ENCODE peak calls at places on chromosome 9, in six cellular contexts. One of them, this sample, is unnamed.

GRCh38 chr9:22446589-22446949 is at the start of gene DMRTA1:
- DNase-seq in lower lobe of right lung: peak
- DNase-seq in NCI-H2029 treated with DMSO at 0.1 percent for 48 hours: peak
- DNase-seq in ACHN: peak
- DNase-seq in dermis microvascular lymphatic vessel endothelial cell: no peak
- DNase-seq in NCI-H187: peak
- DNase-seq in this sample: peak

GRCh38 chr9:37034320-37034937 is 361 bp upstream of the PAX5 start:
- DNase-seq in lower lobe of right lung: no peak
- DNase-seq in NCI-H2029 treated with DMSO at 0.1 percent for 48 hours: no peak
- DNase-seq in ACHN: peak
- DNase-seq in dermis microvascular lymphatic vessel endothelial cell: no peak
- DNase-seq in NCI-H187: no peak
- DNase-seq in this sample: no peak

GRCh38 chr9:68678430-68678829 is 26.6 kb upstream of the PIP5K1B start:
- DNase-seq in lower lobe of right lung: no peak
- DNase-seq in NCI-H2029 treated with DMSO at 0.1 percent for 48 hours: no peak
- DNase-seq in ACHN: peak
- DNase-seq in dermis microvascular lymphatic vessel endothelial cell: no peak
- DNase-seq in NCI-H187: no peak
- DNase-seq in this sample: no peak

GRCh38 chr9:120616961-120617636 is 37.1 kb upstream of the CDK5RAP2 start:
- DNase-seq in lower lobe of right lung: no peak
- DNase-seq in NCI-H2029 treated with DMSO at 0.1 percent for 48 hours: no peak
- DNase-seq in ACHN: no peak
- DNase-seq in dermis microvascular lymphatic vessel endothelial cell: no peak
- DNase-seq in NCI-H187: no peak
- DNase-seq in this sample: no peak

GRCh38 chr9:27303219-27303618 is 6.3 kb upstream of the EQTN start:
- DNase-seq in lower lobe of right lung: no peak
- DNase-seq in NCI-H2029 treated with DMSO at 0.1 percent for 48 hours: no peak
- DNase-seq in ACHN: no peak
- DNase-seq in dermis microvascular lymphatic vessel endothelial cell: no peak
- DNase-seq in NCI-H187: no peak
- DNase-seq in this sample: no peak

GRCh38 chr9:94826044-94826443 is 99.5 kb downstream of the AOPEP start:
- DNase-seq in lower lobe of right lung: no peak
- DNase-seq in NCI-H2029 treated with DMSO at 0.1 percent for 48 hours: no peak
- DNase-seq in ACHN: no peak
- DNase-seq in dermis microvascular lymphatic vessel endothelial cell: no peak
- DNase-seq in NCI-H187: no peak
- DNase-seq in this sample: no peak

GRCh38 chr9:85600675-85601263 is 141.0 kb downstream of the AGTPBP1 start:
- DNase-seq in lower lobe of right lung: no peak
- DNase-seq in NCI-H2029 treated with DMSO at 0.1 percent for 48 hours: no peak
- DNase-seq in ACHN: no peak
- DNase-seq in dermis microvascular lymphatic vessel endothelial cell: no peak
- DNase-seq in NCI-H187: no peak
- DNase-seq in this sample: no peak

GRCh38 chr9:134968011-134968822 is 50.5 kb upstream of the FCN1 start:
- DNase-seq in lower lobe of right lung: peak
- DNase-seq in NCI-H2029 treated with DMSO at 0.1 percent for 48 hours: no peak
- DNase-seq in ACHN: no peak
- DNase-seq in dermis microvascular lymphatic vessel endothelial cell: no peak
- DNase-seq in NCI-H187: no peak
- DNase-seq in this sample: peak

GRCh38 chr9:112145886-112146285 is 29.2 kb downstream of the SUSD1 start:
- DNase-seq in lower lobe of right lung: no peak
- DNase-seq in NCI-H2029 treated with DMSO at 0.1 percent for 48 hours: no peak
- DNase-seq in ACHN: no peak
- DNase-seq in dermis microvascular lymphatic vessel endothelial cell: no peak
- DNase-seq in NCI-H187: no peak
- DNase-seq in this sample: no peak

GRCh38 chr9:133726401-133727276 is 11.5 kb downstream of the SARDH start:
- DNase-seq in lower lobe of right lung: peak
- DNase-seq in NCI-H2029 treated with DMSO at 0.1 percent for 48 hours: peak
- DNase-seq in ACHN: peak
- DNase-seq in dermis microvascular lymphatic vessel endothelial cell: peak
- DNase-seq in NCI-H187: peak
- DNase-seq in this sample: peak

GRCh38 chr9:93170571-93170970 is 13.4 kb upstream of the WNK2 start:
- DNase-seq in lower lobe of right lung: no peak
- DNase-seq in NCI-H2029 treated with DMSO at 0.1 percent for 48 hours: no peak
- DNase-seq in ACHN: no peak
- DNase-seq in dermis microvascular lymphatic vessel endothelial cell: no peak
- DNase-seq in NCI-H187: no peak
- DNase-seq in this sample: peak

GRCh38 chr9:137478613-137479314 is 19.6 kb upstream of the NSMF start:
- DNase-seq in lower lobe of right lung: no peak
- DNase-seq in NCI-H2029 treated with DMSO at 0.1 percent for 48 hours: no peak
- DNase-seq in ACHN: no peak
- DNase-seq in dermis microvascular lymphatic vessel endothelial cell: no peak
- DNase-seq in NCI-H187: no peak
- DNase-seq in this sample: peak

GRCh38 chr9:121645003-121645402 is 6.4 kb upstream of the DAB2IP start:
- DNase-seq in lower lobe of right lung: no peak
- DNase-seq in NCI-H2029 treated with DMSO at 0.1 percent for 48 hours: no peak
- DNase-seq in ACHN: no peak
- DNase-seq in dermis microvascular lymphatic vessel endothelial cell: no peak
- DNase-seq in NCI-H187: no peak
- DNase-seq in this sample: no peak

GRCh38 chr9:132006657-132007370 is 72.9 kb downstream of the MED27 start:
- DNase-seq in lower lobe of right lung: no peak
- DNase-seq in NCI-H2029 treated with DMSO at 0.1 percent for 48 hours: peak
- DNase-seq in ACHN: peak
- DNase-seq in dermis microvascular lymphatic vessel endothelial cell: no peak
- DNase-seq in NCI-H187: peak
- DNase-seq in this sample: no peak

GRCh38 chr9:83538172-83538889 is at the start of gene FRMD3:
- DNase-seq in lower lobe of right lung: peak
- DNase-seq in NCI-H2029 treated with DMSO at 0.1 percent for 48 hours: peak
- DNase-seq in ACHN: peak
- DNase-seq in dermis microvascular lymphatic vessel endothelial cell: peak
- DNase-seq in NCI-H187: peak
- DNase-seq in this sample: peak

GRCh38 chr9:91421987-91422765 is 1.5 kb downstream of the NFIL3 start:
- DNase-seq in lower lobe of right lung: no peak
- DNase-seq in NCI-H2029 treated with DMSO at 0.1 percent for 48 hours: no peak
- DNase-seq in ACHN: peak
- DNase-seq in dermis microvascular lymphatic vessel endothelial cell: no peak
- DNase-seq in NCI-H187: no peak
- DNase-seq in this sample: no peak

GRCh38 chr9:86434039-86434726 is 80.0 kb upstream of the TUT7 start:
- DNase-seq in lower lobe of right lung: no peak
- DNase-seq in NCI-H2029 treated with DMSO at 0.1 percent for 48 hours: peak
- DNase-seq in ACHN: peak
- DNase-seq in dermis microvascular lymphatic vessel endothelial cell: peak
- DNase-seq in NCI-H187: no peak
- DNase-seq in this sample: no peak

GRCh38 chr9:19533373-19533772 is 124.6 kb downstream of the ACER2 start:
- DNase-seq in lower lobe of right lung: no peak
- DNase-seq in NCI-H2029 treated with DMSO at 0.1 percent for 48 hours: no peak
- DNase-seq in ACHN: no peak
- DNase-seq in dermis microvascular lymphatic vessel endothelial cell: no peak
- DNase-seq in NCI-H187: no peak
- DNase-seq in this sample: no peak

GRCh38 chr9:20835364-20836286 is 151.6 kb downstream of the FOCAD start:
- DNase-seq in lower lobe of right lung: no peak
- DNase-seq in NCI-H2029 treated with DMSO at 0.1 percent for 48 hours: no peak
- DNase-seq in ACHN: no peak
- DNase-seq in dermis microvascular lymphatic vessel endothelial cell: no peak
- DNase-seq in NCI-H187: no peak
- DNase-seq in this sample: no peak

GRCh38 chr9:86470326-86470725 is 116.1 kb upstream of the TUT7 start:
- DNase-seq in lower lobe of right lung: no peak
- DNase-seq in NCI-H2029 treated with DMSO at 0.1 percent for 48 hours: no peak
- DNase-seq in ACHN: no peak
- DNase-seq in dermis microvascular lymphatic vessel endothelial cell: no peak
- DNase-seq in NCI-H187: no peak
- DNase-seq in this sample: no peak

GRCh38 chr9:35688558-35689350 is 971 bp downstream of the TPM2 start:
- DNase-seq in lower lobe of right lung: no peak
- DNase-seq in NCI-H2029 treated with DMSO at 0.1 percent for 48 hours: no peak
- DNase-seq in ACHN: peak
- DNase-seq in dermis microvascular lymphatic vessel endothelial cell: no peak
- DNase-seq in NCI-H187: no peak
- DNase-seq in this sample: peak

GRCh38 chr9:109507421-109507838 is 9.3 kb upstream of the PTPN3 start:
- DNase-seq in lower lobe of right lung: no peak
- DNase-seq in NCI-H2029 treated with DMSO at 0.1 percent for 48 hours: no peak
- DNase-seq in ACHN: no peak
- DNase-seq in dermis microvascular lymphatic vessel endothelial cell: peak
- DNase-seq in NCI-H187: no peak
- DNase-seq in this sample: no peak

GRCh38 chr9:24096756-24097155 is 270.7 kb upstream of the ELAVL2 start:
- DNase-seq in lower lobe of right lung: no peak
- DNase-seq in NCI-H2029 treated with DMSO at 0.1 percent for 48 hours: no peak
- DNase-seq in ACHN: no peak
- DNase-seq in dermis microvascular lymphatic vessel endothelial cell: no peak
- DNase-seq in NCI-H187: no peak
- DNase-seq in this sample: no peak

GRCh38 chr9:35696520-35697215 is 6.9 kb upstream of the TPM2 start:
- DNase-seq in lower lobe of right lung: peak
- DNase-seq in NCI-H2029 treated with DMSO at 0.1 percent for 48 hours: peak
- DNase-seq in ACHN: peak
- DNase-seq in dermis microvascular lymphatic vessel endothelial cell: peak
- DNase-seq in NCI-H187: peak
- DNase-seq in this sample: peak

GRCh38 chr9:113720495-113720894 is 155.6 kb upstream of the ZNF618 start:
- DNase-seq in lower lobe of right lung: no peak
- DNase-seq in NCI-H2029 treated with DMSO at 0.1 percent for 48 hours: no peak
- DNase-seq in ACHN: no peak
- DNase-seq in dermis microvascular lymphatic vessel endothelial cell: no peak
- DNase-seq in NCI-H187: no peak
- DNase-seq in this sample: no peak

GRCh38 chr9:79902937-79903600 is 331.3 kb downstream of the TLE4 start:
- DNase-seq in lower lobe of right lung: no peak
- DNase-seq in NCI-H2029 treated with DMSO at 0.1 percent for 48 hours: no peak
- DNase-seq in ACHN: no peak
- DNase-seq in dermis microvascular lymphatic vessel endothelial cell: no peak
- DNase-seq in NCI-H187: no peak
- DNase-seq in this sample: no peak

GRCh38 chr9:89466451-89467277 is 31.2 kb downstream of the SEMA4D start:
- DNase-seq in lower lobe of right lung: no peak
- DNase-seq in NCI-H2029 treated with DMSO at 0.1 percent for 48 hours: no peak
- DNase-seq in ACHN: peak
- DNase-seq in dermis microvascular lymphatic vessel endothelial cell: no peak
- DNase-seq in NCI-H187: no peak
- DNase-seq in this sample: no peak

GRCh38 chr9:115231116-115231515 is 113.2 kb upstream of the TNC start:
- DNase-seq in lower lobe of right lung: no peak
- DNase-seq in NCI-H2029 treated with DMSO at 0.1 percent for 48 hours: no peak
- DNase-seq in ACHN: no peak
- DNase-seq in dermis microvascular lymphatic vessel endothelial cell: no peak
- DNase-seq in NCI-H187: no peak
- DNase-seq in this sample: no peak

GRCh38 chr9:4106744-4107143 is 193.1 kb downstream of the GLIS3 start:
- DNase-seq in lower lobe of right lung: no peak
- DNase-seq in NCI-H2029 treated with DMSO at 0.1 percent for 48 hours: no peak
- DNase-seq in ACHN: no peak
- DNase-seq in dermis microvascular lymphatic vessel endothelial cell: no peak
- DNase-seq in NCI-H187: no peak
- DNase-seq in this sample: no peak

GRCh38 chr9:3647652-3648051 is 121.9 kb upstream of the RFX3 start:
- DNase-seq in lower lobe of right lung: no peak
- DNase-seq in NCI-H2029 treated with DMSO at 0.1 percent for 48 hours: no peak
- DNase-seq in ACHN: no peak
- DNase-seq in dermis microvascular lymphatic vessel endothelial cell: peak
- DNase-seq in NCI-H187: no peak
- DNase-seq in this sample: no peak

GRCh38 chr9:131728961-131729360 is 10.9 kb downstream of the RAPGEF1 start:
- DNase-seq in lower lobe of right lung: no peak
- DNase-seq in NCI-H2029 treated with DMSO at 0.1 percent for 48 hours: no peak
- DNase-seq in ACHN: no peak
- DNase-seq in dermis microvascular lymphatic vessel endothelial cell: no peak
- DNase-seq in NCI-H187: no peak
- DNase-seq in this sample: no peak

GRCh38 chr9:16275795-16276624 is 594.5 kb downstream of the BNC2 start:
- DNase-seq in lower lobe of right lung: no peak
- DNase-seq in NCI-H2029 treated with DMSO at 0.1 percent for 48 hours: no peak
- DNase-seq in ACHN: no peak
- DNase-seq in dermis microvascular lymphatic vessel endothelial cell: no peak
- DNase-seq in NCI-H187: no peak
- DNase-seq in this sample: peak

GRCh38 chr9:34437006-34437925 is 21.1 kb downstream of the FAM219A start:
- DNase-seq in lower lobe of right lung: no peak
- DNase-seq in NCI-H2029 treated with DMSO at 0.1 percent for 48 hours: peak
- DNase-seq in ACHN: peak
- DNase-seq in dermis microvascular lymphatic vessel endothelial cell: peak
- DNase-seq in NCI-H187: peak
- DNase-seq in this sample: no peak

GRCh38 chr9:28270156-28270555 is 696.9 kb upstream of the C9orf72 start:
- DNase-seq in lower lobe of right lung: no peak
- DNase-seq in NCI-H2029 treated with DMSO at 0.1 percent for 48 hours: no peak
- DNase-seq in ACHN: no peak
- DNase-seq in dermis microvascular lymphatic vessel endothelial cell: no peak
- DNase-seq in NCI-H187: no peak
- DNase-seq in this sample: no peak

GRCh38 chr9:8733096-8733954 is 933.7 kb upstream of the DMAC1 start:
- DNase-seq in lower lobe of right lung: no peak
- DNase-seq in NCI-H2029 treated with DMSO at 0.1 percent for 48 hours: peak
- DNase-seq in ACHN: peak
- DNase-seq in dermis microvascular lymphatic vessel endothelial cell: no peak
- DNase-seq in NCI-H187: no peak
- DNase-seq in this sample: peak

GRCh38 chr9:133103183-133103986 is 17.7 kb downstream of the RALGDS start:
- DNase-seq in lower lobe of right lung: peak
- DNase-seq in NCI-H2029 treated with DMSO at 0.1 percent for 48 hours: no peak
- DNase-seq in ACHN: peak
- DNase-seq in dermis microvascular lymphatic vessel endothelial cell: no peak
- DNase-seq in NCI-H187: no peak
- DNase-seq in this sample: peak